ENCODE peak calls at places on chromosomes 16 and 17, in eight cellular contexts. Y is naive thymus-derived CD8-positive, alpha-beta T cell; Z is heart left ventricle; B is adrenal gland; M is activated T-helper 1 cell treated with anti-CD3 and anti-CD28 coated beads, Interleukin-2, amount 50 U/mL, for 16 hours; C is stimulated activated CD8-positive, alpha-beta memory T cell treated with anti-CD3 and anti-CD28 coated beads, Interleukin-7, amount 100 ng/mL, for 1 hour; V is CD14-positive monocyte; P is fibroblast of lung. X is an unnamed sample.

GRCh38 chr16:89104930-89105571 is 11.4 kb downstream of the ACSF3 start:
- DNase-seq in Y (no peak), Z (no peak), B (peak), M (no peak), C (no peak), V (no peak), P (no peak), X (no peak)

GRCh38 chr16:5059386-5060072 is 6.2 kb downstream of the C16orf89 start:
- DNase-seq in Y (no peak), Z (no peak), B (no peak), M (no peak), C (no peak), V (peak), P (no peak), X (no peak)

GRCh38 chr17:83119987-83120864 is 40.8 kb downstream of the METRNL start:
- DNase-seq in Y (no peak), Z (no peak), B (no peak), M (no peak), C (no peak), V (peak), P (no peak), X (no peak)

GRCh38 chr16:85750021-85750826 is 672 bp downstream of the C16orf74 start:
- DNase-seq in Y (peak), Z (peak), B (peak), M (no peak), C (no peak), V (no peak), P (peak), X (no peak)

GRCh38 chr17:4742133-4742532 is 2.4 kb upstream of the CXCL16 start:
- DNase-seq in Y (no peak), Z (no peak), B (no peak), M (no peak), C (no peak), V (no peak), P (no peak), X (no peak)

GRCh38 chr17:45353047-45353446 is 36.2 kb upstream of the MAP3K14 start:
- DNase-seq in Y (no peak), Z (no peak), B (no peak), M (no peak), C (no peak), V (peak), P (no peak), X (no peak)

GRCh38 chr16:21223787-21224186 is 9.7 kb upstream of the ANKS4B start:
- DNase-seq in Y (no peak), Z (no peak), B (no peak), M (no peak), C (no peak), V (no peak), P (no peak), X (no peak)

GRCh38 chr16:11755022-11755760 is 12.5 kb upstream of the TXNDC11 start:
- DNase-seq in Y (no peak), Z (no peak), B (no peak), M (no peak), C (no peak), V (no peak), P (no peak), X (no peak)

GRCh38 chr17:40529991-40530390 is 28.6 kb upstream of the TNS4 start:
- DNase-seq in Y (no peak), Z (no peak), B (no peak), M (no peak), C (no peak), V (no peak), P (no peak), X (no peak)

X was measured in neuronal stem cell.